ENCODE peak calls at places on chromosomes 4 and X, in five cellular contexts. S, X, H, F and P are unnamed samples.

GRCh38 chrX:29911673-29912072 is 303.7 kb upstream of the MAGEB2 start:
- DNase-seq in X (no peak), H (no peak), F (no peak), S (no peak), P (peak; percentile 52)

GRCh38 chr4:142248946-142249345 is 597.2 kb downstream of the INPP4B start:
- DNase-seq in X (peak; percentile 88), H (no peak), F (no peak), S (no peak), P (peak; percentile 65)

GRCh38 chr4:24568425-24568824 is 15.9 kb downstream of the DHX15 start:
- DNase-seq in F (no peak), H (no peak), S (no peak), X (peak; percentile 72), P (no peak)

GRCh38 chr4:101175896-101176676 is 171.2 kb downstream of the PPP3CA start:
- DNase-seq in S (no peak), X (no peak), H (no peak), F (no peak), P (no peak)

GRCh38 chr4:1462009-1462767 is 55.9 kb upstream of the NKX1-1 start:
- DNase-seq in H (no peak), X (no peak), F (peak; percentile 30), S (no peak), P (no peak)

GRCh38 chr4:172377486-172378140 is 564.4 kb downstream of the GALNTL6 start:
- DNase-seq in X (no peak), F (no peak), H (no peak), S (no peak), P (no peak)

GRCh38 chrX:154401045-154401799 is 3.0 kb downstream of the RPL10 start:
- DNase-seq in F (no peak), H (no peak), X (no peak), S (no peak), P (peak; percentile 30)

GRCh38 chr4:159010100-159010499 is 92.8 kb upstream of the RAPGEF2 start:
- DNase-seq in F (no peak), H (no peak), S (no peak), X (no peak), P (no peak)

GRCh38 chr4:76055005-76055404 is 19.1 kb upstream of the CXCL11 start:
- DNase-seq in X (no peak), S (no peak), H (peak; percentile 68), F (no peak), P (no peak)

GRCh38 chrX:129704491-129704890 is 34.3 kb upstream of the XPNPEP2 start:
- DNase-seq in X (no peak), F (no peak), H (no peak), S (no peak), P (no peak)

GRCh38 chr4:94304365-94304971 is 38.2 kb downstream of the HPGDS start:
- DNase-seq in F (peak; percentile 29), H (peak; percentile 34), X (peak; percentile 45), S (peak; percentile 27), P (peak; percentile 60)

GRCh38 chr4:101801957-101802356 is 11.4 kb downstream of the BANK1 start:
- DNase-seq in S (no peak), X (no peak), H (no peak), F (no peak), P (no peak)

GRCh38 chrX:6557690-6558089 is 22.8 kb upstream of the VCX3A start:
- DNase-seq in X (no peak), S (no peak), F (no peak), H (no peak), P (no peak)

GRCh38 chr4:5365071-5366008 is 314.1 kb downstream of the STK32B start:
- DNase-seq in S (peak; percentile 39), F (no peak), X (peak; percentile 95), H (peak; percentile 55), P (peak; percentile 97)

GRCh38 chr4:6282247-6282646 is 12.6 kb downstream of the WFS1 start:
- DNase-seq in S (no peak), X (peak; percentile 24), H (no peak), F (no peak), P (no peak)

GRCh38 chr4:10239982-10240654 is 123.5 kb upstream of the WDR1 start:
- DNase-seq in H (no peak), X (no peak), S (no peak), F (no peak), P (no peak)

GRCh38 chrX:77447339-77448149 is at the start of gene FGF16:
- DNase-seq in S (no peak), F (peak; percentile 45), X (no peak), H (no peak), P (no peak)

GRCh38 chrX:16788477-16788876 is 2.2 kb downstream of the TXLNG start:
- DNase-seq in H (no peak), S (no peak), X (peak; percentile 46), F (no peak), P (no peak)

GRCh38 chrX:40006025-40007017 is 91.4 kb downstream of the BCOR start:
- DNase-seq in F (peak; percentile 21), X (peak; percentile 43), H (peak; percentile 18), S (no peak), P (no peak)

GRCh38 chrX:7730071-7730470 is 112.9 kb upstream of the VCX start:
- DNase-seq in H (no peak), X (no peak), F (no peak), S (no peak), P (no peak)

GRCh38 chr4:75514949-75515612 is 808 bp downstream of the THAP6 start:
- DNase-seq in F (peak; percentile 7), H (peak; percentile 56), S (no peak), X (peak; percentile 16), P (no peak)

GRCh38 chr4:109123952-109124351 is 178.5 kb downstream of the COL25A1 start:
- DNase-seq in X (no peak), H (no peak), F (no peak), S (no peak), P (no peak)

GRCh38 chr4:52822583-52823477 is 39.3 kb upstream of the RASL11B start:
- DNase-seq in H (no peak), S (peak; percentile 41), X (peak; percentile 59), F (no peak), P (peak; percentile 88)

GRCh38 chrX:153438522-153438921 is 7.3 kb downstream of the TREX2 start:
- DNase-seq in F (no peak), H (no peak), X (peak; percentile 49), S (no peak), P (no peak)

GRCh38 chrX:79162076-79162475 is 17.6 kb downstream of the GPR174 start:
- DNase-seq in H (no peak), F (no peak), S (no peak), X (no peak), P (no peak)

GRCh38 chr4:6740347-6740746 is 24.4 kb downstream of the BLOC1S4 start:
- DNase-seq in H (no peak), X (no peak), F (peak; percentile 2), S (no peak), P (no peak)

GRCh38 chr4:136441629-136442282 is 1090.5 kb downstream of the PCDH18 start:
- DNase-seq in S (no peak), X (no peak), F (no peak), H (no peak), P (no peak)

GRCh38 chr4:25815586-25815985 is 47.2 kb downstream of the SEL1L3 start:
- DNase-seq in S (no peak), F (no peak), H (no peak), X (no peak), P (no peak)

GRCh38 chrX:77426811-77427210 is 20.4 kb upstream of the FGF16 start:
- DNase-seq in H (no peak), X (peak; percentile 57), F (no peak), S (no peak), P (peak; percentile 81)

GRCh38 chr4:102172341-102172740 is 172.9 kb downstream of the SLC39A8 start:
- DNase-seq in X (no peak), H (no peak), F (no peak), S (no peak), P (no peak)

GRCh38 chr4:95045429-95045828 is 287.7 kb downstream of the BMPR1B start:
- DNase-seq in F (no peak), S (no peak), X (no peak), H (no peak), P (peak; percentile 64)

DNA sequence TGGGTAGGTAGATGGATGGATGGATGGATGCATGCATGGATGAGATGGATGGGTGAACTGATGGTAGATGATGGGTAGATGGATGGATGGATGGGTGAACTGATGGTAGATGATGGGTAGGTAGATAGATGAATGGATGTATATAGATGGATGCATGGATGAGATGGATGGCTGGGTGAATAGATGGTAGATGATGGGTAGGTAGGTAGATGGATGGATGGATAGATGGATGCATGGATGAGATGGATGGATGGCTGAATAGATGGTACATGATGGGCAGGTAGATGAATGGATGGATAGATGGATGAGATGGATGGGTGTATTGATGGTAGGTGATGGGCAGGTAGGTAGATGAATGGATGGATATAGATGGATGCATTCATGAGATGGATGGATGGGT is 15.1 kb upstream of the SLC25A6 start:
- DNase-seq in H (no peak), S (no peak), F (no peak), X (no peak), P (no peak)
- H3K9ac ChIP-seq in H (no peak overlapping the region), S (no peak overlapping the region), F (no peak overlapping the region), X (no peak overlapping the region), P (no peak overlapping the region)

GRCh38 chr4:47368211-47368610 is 95.3 kb downstream of the COMMD8 start:
- DNase-seq in S (no peak), F (no peak), H (no peak), X (no peak), P (no peak)

GRCh38 chr4:47372561-47372960 is 90.9 kb downstream of the COMMD8 start:
- DNase-seq in X (no peak), H (no peak), F (peak; percentile 21), S (no peak), P (no peak)

GRCh38 chr4:47373729-47374128 is 89.8 kb downstream of the COMMD8 start:
- DNase-seq in H (no peak), X (no peak), S (no peak), F (no peak), P (no peak)

GRCh38 chr4:47373174-47373573 is 90.3 kb downstream of the COMMD8 start:
- DNase-seq in F (no peak), H (peak; percentile 9), X (no peak), S (no peak), P (no peak)

GRCh38 chr4:47367761-47368160 is 95.7 kb downstream of the COMMD8 start:
- DNase-seq in X (no peak), S (no peak), F (no peak), H (no peak), P (no peak)
- TF ChIP-seq EZH2phosphoT487 in X (no peak), S (no peak), F (no peak), H (no peak), P (no peak)

GRCh38 chr4:38866973-38867477 is 581 bp upstream of the FAM114A1 start:
- DNase-seq in S (no peak), H (no peak), F (no peak), X (no peak), P (no peak)
- H3K9me2 ChIP-seq in S (no peaks in the 10 kb centered on the region), H (no peaks in the 10 kb centered on the region), F (no peaks in the 10 kb centered on the region), X (no peaks in the 10 kb centered on the region), P (no peaks in the 10 kb centered on the region)

GRCh38 chr4:55406545-55406944 is 10.8 kb downstream of the TMEM165 start:
- DNase-seq in F (no peak), X (no peak), S (no peak), H (no peak), P (no peak)
- H3K9ac ChIP-seq in F (no peak overlapping the region), X (no peak overlapping the region), S (no peak overlapping the region), H (no peak overlapping the region), P (no peak overlapping the region)

DNA sequence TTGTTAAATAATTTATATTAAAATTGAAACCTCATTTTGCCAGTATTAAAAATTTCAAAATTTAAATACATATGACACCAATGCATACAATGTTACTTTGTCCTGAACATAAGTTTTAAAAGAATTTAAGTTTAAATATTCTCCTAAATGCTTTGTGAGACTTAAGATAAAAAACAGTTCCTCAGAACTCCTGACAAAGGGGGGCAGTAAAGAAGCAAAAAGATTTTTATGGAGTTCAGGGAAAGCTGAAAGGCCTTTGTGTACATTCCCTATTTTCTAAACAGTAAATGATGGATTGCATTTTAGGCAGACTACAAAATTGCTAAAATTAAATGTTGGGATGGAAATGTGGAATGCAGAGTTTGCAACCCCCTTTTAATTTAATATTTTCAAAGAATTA is 81.8 kb downstream of the SNCA start:
- DNase-seq in S (no peak), F (no peak), X (peak; percentile 43), H (no peak), P (peak; percentile 15)
- TF ChIP-seq EZH2phosphoT487 in S (no peak), F (no peak), X (no peak), H (no peak), P (no peak)